ENCODE peak calls at places on chromosomes 2 and 18, in nine cellular contexts. C, O, Z, I, U, V, W, R and H are unnamed samples.

GRCh38 chr2:191245869-191246531 is 796 bp downstream of the MYO1B start:
- DNase-seq in V (no peak), I (no peak), R (no peak), U (peak; percentile 37), O (peak; percentile 78), C (peak; percentile 94), W (peak; percentile 48), Z (peak; percentile 72), H (peak; percentile 86)

GRCh38 chr2:219726916-219727315 is 99.5 kb downstream of the SLC4A3 start:
- DNase-seq in C (peak; percentile 51), U (no peak), R (no peak), V (no peak), Z (no peak), W (peak; percentile 20), O (no peak), I (no peak), H (no peak)

GRCh38 chr2:197297772-197298318 is 12.7 kb downstream of the ANKRD44 start:
- DNase-seq in R (no peak), U (no peak), W (no peak), Z (no peak), O (no peak), I (no peak), V (no peak), C (no peak), H (no peak)

GRCh38 chr18:67216846-67217245 is 299.7 kb downstream of the DSEL start:
- DNase-seq in C (no peak), Z (no peak), W (peak; percentile 18), R (no peak), I (no peak), V (no peak), O (no peak), U (no peak), H (no peak)

GRCh38 chr2:167966367-167966766 is 281.0 kb downstream of the STK39 start:
- DNase-seq in C (no peak), R (no peak), U (no peak), V (no peak), Z (no peak), O (no peak), I (no peak), W (no peak), H (no peak)

GRCh38 chr2:64225491-64225890 is 81.3 kb upstream of the PELI1 start:
- DNase-seq in C (no peak), W (no peak), Z (no peak), O (no peak), U (no peak), V (no peak), I (no peak), R (no peak), H (no peak)

GRCh38 chr2:236646871-236647270 is 77.2 kb downstream of the ACKR3 start:
- DNase-seq in V (no peak), W (no peak), Z (no peak), C (peak; percentile 29), U (no peak), O (no peak), R (no peak), I (no peak), H (no peak)

GRCh38 chr2:40540026-40540425 is 88.1 kb upstream of the SLC8A1 start:
- DNase-seq in O (no peak), I (no peak), V (no peak), W (no peak), R (no peak), C (no peak), Z (peak; percentile 15), U (no peak), H (no peak)

GRCh38 chr2:170878061-170878460 is 51.0 kb upstream of the GORASP2 start:
- DNase-seq in I (no peak), U (no peak), Z (no peak), R (no peak), O (no peak), C (no peak), W (peak; percentile 28), V (no peak), H (no peak)

GRCh38 chr2:129806317-129806716 is 173.1 kb upstream of the RAB6C start:
- DNase-seq in R (no peak), C (peak; percentile 60), U (no peak), I (no peak), W (no peak), O (no peak), Z (no peak), V (no peak), H (no peak)